ENCODE peak calls at places on chromosomes 12 and 14, in nine cellular contexts. One of them, this sample, is unnamed.
A peak's percentile ranks its signal among the peaks of the same experiment; 100 is the strongest.

GRCh38 chr12:15179672-15180071 is 41.5 kb downstream of the RERG start:
- DNase-seq in prostate gland: no peak
- DNase-seq in tibial artery: no peak
- DNase-seq in pancreas: no peak
- DNase-seq in cardiac fibroblast: no peak
- DNase-seq in HCT116: no peak
- DNase-seq in AG04450: no peak
- DNase-seq in breast epithelium: no peak
- DNase-seq in GM23338: no peak
- DNase-seq in this sample: no peak

GRCh38 chr12:117853600-117853999 is 115.2 kb downstream of the KSR2 start:
- DNase-seq in HCT116: no peak
- DNase-seq in prostate gland: peak; percentile 36
- DNase-seq in GM23338: no peak
- DNase-seq in pancreas: no peak
- DNase-seq in tibial artery: no peak
- DNase-seq in cardiac fibroblast: no peak
- DNase-seq in breast epithelium: no peak
- DNase-seq in AG04450: no peak
- DNase-seq in this sample: no peak

GRCh38 chr12:12683725-12684124 is 12.3 kb downstream of the GPR19 start:
- DNase-seq in prostate gland: no peak
- DNase-seq in pancreas: no peak
- DNase-seq in breast epithelium: no peak
- DNase-seq in HCT116: no peak
- DNase-seq in cardiac fibroblast: no peak
- DNase-seq in GM23338: peak; percentile 31
- DNase-seq in tibial artery: no peak
- DNase-seq in AG04450: no peak
- DNase-seq in this sample: no peak

GRCh38 chr14:50667491-50668007 is 557 bp downstream of the SAV1 start:
- DNase-seq in prostate gland: peak; percentile 42
- DNase-seq in tibial artery: no peak
- DNase-seq in cardiac fibroblast: no peak
- DNase-seq in AG04450: no peak
- DNase-seq in breast epithelium: peak; percentile 58
- DNase-seq in GM23338: peak; percentile 74
- DNase-seq in pancreas: no peak
- DNase-seq in HCT116: no peak
- DNase-seq in this sample: no peak

GRCh38 chr12:89962648-89963047 is 254.0 kb upstream of the ATP2B1 start:
- DNase-seq in tibial artery: no peak
- DNase-seq in AG04450: no peak
- DNase-seq in cardiac fibroblast: peak; percentile 16
- DNase-seq in pancreas: no peak
- DNase-seq in breast epithelium: no peak
- DNase-seq in HCT116: no peak
- DNase-seq in prostate gland: no peak
- DNase-seq in GM23338: no peak
- DNase-seq in this sample: no peak

GRCh38 chr14:101817511-101818001 is 56.0 kb downstream of the PPP2R5C start:
- DNase-seq in pancreas: no peak
- DNase-seq in AG04450: no peak
- DNase-seq in tibial artery: no peak
- DNase-seq in GM23338: no peak
- DNase-seq in prostate gland: no peak
- DNase-seq in breast epithelium: no peak
- DNase-seq in cardiac fibroblast: no peak
- DNase-seq in HCT116: no peak
- DNase-seq in this sample: no peak

GRCh38 chr12:68560823-68561422 is 49.8 kb upstream of the RAP1B start:
- DNase-seq in breast epithelium: no peak
- DNase-seq in AG04450: no peak
- DNase-seq in cardiac fibroblast: no peak
- DNase-seq in pancreas: no peak
- DNase-seq in tibial artery: no peak
- DNase-seq in GM23338: no peak
- DNase-seq in prostate gland: no peak
- DNase-seq in HCT116: no peak
- DNase-seq in this sample: no peak

GRCh38 chr12:113407931-113408585 is 4.4 kb upstream of the SDS start:
- DNase-seq in prostate gland: no peak
- DNase-seq in breast epithelium: no peak
- DNase-seq in tibial artery: no peak
- DNase-seq in pancreas: no peak
- DNase-seq in cardiac fibroblast: peak; percentile 68
- DNase-seq in GM23338: no peak
- DNase-seq in HCT116: no peak
- DNase-seq in AG04450: no peak
- DNase-seq in this sample: no peak

GRCh38 chr12:121287267-121287954 is 9.1 kb downstream of the CAMKK2 start:
- DNase-seq in prostate gland: no peak
- DNase-seq in pancreas: no peak
- DNase-seq in cardiac fibroblast: peak; percentile 77
- DNase-seq in GM23338: no peak
- DNase-seq in AG04450: peak; percentile 33
- DNase-seq in tibial artery: no peak
- DNase-seq in breast epithelium: no peak
- DNase-seq in HCT116: no peak
- DNase-seq in this sample: no peak

GRCh38 chr12:561908-562593 is 101.2 kb downstream of the NINJ2 start:
- DNase-seq in breast epithelium: no peak
- DNase-seq in HCT116: no peak
- DNase-seq in tibial artery: peak; percentile 78
- DNase-seq in GM23338: no peak
- DNase-seq in AG04450: no peak
- DNase-seq in pancreas: no peak
- DNase-seq in prostate gland: no peak
- DNase-seq in cardiac fibroblast: no peak
- DNase-seq in this sample: no peak

GRCh38 chr12:65871865-65872645 is 47.8 kb downstream of the HMGA2 start:
- DNase-seq in AG04450: no peak
- DNase-seq in pancreas: no peak
- DNase-seq in breast epithelium: no peak
- DNase-seq in prostate gland: no peak
- DNase-seq in tibial artery: no peak
- DNase-seq in cardiac fibroblast: no peak
- DNase-seq in HCT116: no peak
- DNase-seq in GM23338: no peak
- DNase-seq in this sample: no peak
- TF ChIP-seq CTCF in AG04450: no peak
- TF ChIP-seq CTCF in pancreas: no peak
- TF ChIP-seq CTCF in breast epithelium: no peak
- TF ChIP-seq CTCF in prostate gland: no peak
- TF ChIP-seq CTCF in tibial artery: no peak
- TF ChIP-seq CTCF in cardiac fibroblast: no peak
- TF ChIP-seq CTCF in HCT116: no peak
- TF ChIP-seq CTCF in GM23338: no peak
- TF ChIP-seq CTCF in this sample: no peak

GRCh38 chr12:19971881-19972280 is 396.5 kb upstream of the PDE3A start:
- DNase-seq in GM23338: no peak
- DNase-seq in cardiac fibroblast: no peak
- DNase-seq in HCT116: no peak
- DNase-seq in AG04450: no peak
- DNase-seq in tibial artery: no peak
- DNase-seq in pancreas: no peak
- DNase-seq in prostate gland: no peak
- DNase-seq in breast epithelium: no peak
- DNase-seq in this sample: no peak

GRCh38 chr12:19970116-19970515 is 398.2 kb upstream of the PDE3A start:
- DNase-seq in GM23338: no peak
- DNase-seq in cardiac fibroblast: peak; percentile 87
- DNase-seq in tibial artery: no peak
- DNase-seq in breast epithelium: no peak
- DNase-seq in AG04450: no peak
- DNase-seq in pancreas: no peak
- DNase-seq in prostate gland: no peak
- DNase-seq in HCT116: no peak
- DNase-seq in this sample: no peak

GRCh38 chr12:19970826-19971225 is 397.5 kb upstream of the PDE3A start:
- DNase-seq in prostate gland: no peak
- DNase-seq in tibial artery: no peak
- DNase-seq in pancreas: no peak
- DNase-seq in AG04450: no peak
- DNase-seq in breast epithelium: no peak
- DNase-seq in HCT116: no peak
- DNase-seq in cardiac fibroblast: no peak
- DNase-seq in GM23338: no peak
- DNase-seq in this sample: no peak

GRCh38 chr12:19972325-19973288 is 395.7 kb upstream of the PDE3A start:
- DNase-seq in HCT116: no peak
- DNase-seq in pancreas: no peak
- DNase-seq in AG04450: no peak
- DNase-seq in prostate gland: no peak
- DNase-seq in tibial artery: no peak
- DNase-seq in cardiac fibroblast: no peak
- DNase-seq in breast epithelium: no peak
- DNase-seq in GM23338: no peak
- DNase-seq in this sample: no peak

DNA sequence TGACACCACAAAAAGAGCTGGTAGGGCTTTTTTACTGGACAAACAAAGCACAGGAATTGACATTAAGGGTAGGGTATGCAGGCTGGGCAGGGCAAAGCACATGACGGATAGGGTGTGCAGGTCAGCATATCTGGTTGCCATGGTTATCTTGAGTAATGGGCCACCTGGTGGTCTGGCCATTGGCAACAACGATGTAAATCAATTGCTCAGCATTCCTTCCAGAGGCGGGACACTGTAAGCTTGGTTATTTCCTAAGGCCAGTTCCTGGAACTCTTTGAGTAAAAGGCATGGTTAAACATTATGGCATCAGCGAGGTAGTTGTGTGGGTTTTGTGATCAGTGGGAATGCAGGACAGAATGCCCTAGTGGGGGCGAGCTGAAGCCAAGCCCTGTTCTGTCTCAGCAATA is 396.9 kb upstream of the PDE3A start:
- DNase-seq in prostate gland: no peak
- DNase-seq in cardiac fibroblast: peak; percentile 60
- DNase-seq in tibial artery: no peak
- DNase-seq in breast epithelium: no peak
- DNase-seq in GM23338: peak; percentile 86
- DNase-seq in HCT116: peak; percentile 6
- DNase-seq in pancreas: peak; percentile 63
- DNase-seq in AG04450: no peak
- DNase-seq in this sample: no peak
- TF ChIP-seq CTCF in prostate gland: no peak
- TF ChIP-seq CTCF in cardiac fibroblast: no peak
- TF ChIP-seq CTCF in tibial artery: no peak
- TF ChIP-seq CTCF in breast epithelium: no peak
- TF ChIP-seq CTCF in GM23338: peak; percentile 44
- TF ChIP-seq CTCF in HCT116: no peak
- TF ChIP-seq CTCF in pancreas: no peak
- TF ChIP-seq CTCF in AG04450: no peak
- TF ChIP-seq CTCF in this sample: peak; percentile 35

GRCh38 chr12:3205742-3206519 is 128.8 kb downstream of the TSPAN9 start:
- DNase-seq in pancreas: no peak
- DNase-seq in AG04450: no peak
- DNase-seq in prostate gland: peak; percentile 63
- DNase-seq in cardiac fibroblast: peak; percentile 45
- DNase-seq in tibial artery: no peak
- DNase-seq in GM23338: no peak
- DNase-seq in breast epithelium: no peak
- DNase-seq in HCT116: no peak
- DNase-seq in this sample: no peak

GRCh38 chr12:3204716-3205617 is 127.8 kb downstream of the TSPAN9 start:
- DNase-seq in tibial artery: no peak
- DNase-seq in prostate gland: no peak
- DNase-seq in breast epithelium: no peak
- DNase-seq in AG04450: no peak
- DNase-seq in GM23338: no peak
- DNase-seq in HCT116: no peak
- DNase-seq in pancreas: no peak
- DNase-seq in cardiac fibroblast: no peak
- DNase-seq in this sample: no peak

GRCh38 chr12:3206536-3207072 is 129.4 kb downstream of the TSPAN9 start:
- DNase-seq in AG04450: no peak
- DNase-seq in HCT116: no peak
- DNase-seq in GM23338: no peak
- DNase-seq in prostate gland: no peak
- DNase-seq in pancreas: no peak
- DNase-seq in breast epithelium: no peak
- DNase-seq in cardiac fibroblast: no peak
- DNase-seq in tibial artery: no peak
- DNase-seq in this sample: no peak

GRCh38 chr12:3207174-3207573 is 130.0 kb downstream of the TSPAN9 start:
- DNase-seq in prostate gland: no peak
- DNase-seq in AG04450: no peak
- DNase-seq in cardiac fibroblast: no peak
- DNase-seq in pancreas: no peak
- DNase-seq in breast epithelium: no peak
- DNase-seq in HCT116: no peak
- DNase-seq in GM23338: no peak
- DNase-seq in tibial artery: no peak
- DNase-seq in this sample: no peak

GRCh38 chr12:3207858-3208257 is 130.7 kb downstream of the TSPAN9 start:
- DNase-seq in GM23338: peak; percentile 88
- DNase-seq in prostate gland: no peak
- DNase-seq in AG04450: no peak
- DNase-seq in HCT116: peak; percentile 10
- DNase-seq in tibial artery: no peak
- DNase-seq in breast epithelium: no peak
- DNase-seq in cardiac fibroblast: no peak
- DNase-seq in pancreas: no peak
- DNase-seq in this sample: no peak
- TF ChIP-seq CTCF in GM23338: peak; percentile 96
- TF ChIP-seq CTCF in prostate gland: no peak
- TF ChIP-seq CTCF in AG04450: no peak
- TF ChIP-seq CTCF in HCT116: peak; percentile 77
- TF ChIP-seq CTCF in tibial artery: no peak
- TF ChIP-seq CTCF in breast epithelium: no peak
- TF ChIP-seq CTCF in cardiac fibroblast: peak; percentile 21
- TF ChIP-seq CTCF in pancreas: no peak
- TF ChIP-seq CTCF in this sample: peak; percentile 26

DNA sequence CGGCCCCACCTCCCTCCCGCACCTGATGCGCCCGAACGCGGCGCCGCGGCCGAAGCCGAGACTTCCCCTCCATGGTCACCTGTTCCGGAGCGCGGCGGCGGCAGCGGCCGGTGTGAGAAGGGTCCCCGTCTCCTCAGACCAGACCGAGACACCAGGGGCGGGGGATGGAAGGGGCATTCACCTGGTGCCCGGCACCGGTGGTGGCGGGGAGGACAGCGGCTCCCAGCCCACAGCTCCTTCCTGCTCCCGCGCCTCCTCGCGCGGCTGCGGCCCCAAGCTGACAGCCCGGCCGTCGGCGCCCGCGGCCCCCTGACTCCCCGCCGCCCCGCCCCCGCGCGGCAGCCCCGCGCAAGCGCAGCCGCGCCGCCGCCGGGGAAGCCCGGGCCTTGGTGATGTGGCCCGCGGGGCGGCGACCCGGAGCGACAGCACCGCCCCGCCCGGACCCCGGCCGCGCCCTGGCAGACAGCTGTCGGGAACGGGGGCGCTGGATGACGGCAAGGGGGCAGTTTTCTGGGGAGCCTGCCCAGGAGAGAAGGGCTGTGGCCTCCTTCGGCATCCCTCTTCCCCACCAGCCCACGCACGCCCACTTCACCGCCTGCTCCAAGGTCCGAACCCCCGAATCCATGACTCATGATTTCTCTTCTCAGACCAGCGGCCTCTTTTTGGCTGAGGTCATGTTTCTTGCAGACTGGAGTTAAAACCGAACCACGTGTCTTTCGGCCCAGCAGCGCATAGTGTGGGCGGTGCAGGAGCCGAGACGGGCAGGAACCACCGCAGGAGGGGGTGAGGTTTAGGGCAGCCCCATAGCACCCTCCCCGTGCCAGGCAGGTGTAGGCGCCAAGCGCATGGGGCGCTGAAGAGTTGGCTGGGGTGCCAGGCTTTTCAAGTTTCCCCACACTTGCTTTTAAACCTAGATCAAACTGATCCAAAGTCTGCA is at the start of gene SLC41A2:
- DNase-seq in HCT116: peak; percentile 83
- DNase-seq in pancreas: peak; percentile 92
- DNase-seq in AG04450: peak; percentile 83
- DNase-seq in tibial artery: peak; percentile 90
- DNase-seq in breast epithelium: peak; percentile 63
- DNase-seq in cardiac fibroblast: peak; percentile 96
- DNase-seq in GM23338: peak; percentile 83
- DNase-seq in prostate gland: peak; percentile 46
- DNase-seq in this sample: peak; percentile 90
- TF ChIP-seq CTCF in HCT116: peak; percentile 22
- TF ChIP-seq CTCF in pancreas: no peak
- TF ChIP-seq CTCF in AG04450: no peak
- TF ChIP-seq CTCF in tibial artery: peak; percentile 8
- TF ChIP-seq CTCF in breast epithelium: peak; percentile 43
- TF ChIP-seq CTCF in cardiac fibroblast: no peak
- TF ChIP-seq CTCF in GM23338: no peak
- TF ChIP-seq CTCF in prostate gland: peak; percentile 5
- TF ChIP-seq CTCF in this sample: peak; percentile 37

This sample was measured in chondrocyte.